ENCODE peak calls at places on chromosomes 4 and X, in five cellular contexts. I is fibroblast of villous mesenchyme, L is left cardiac atrium, H is HT-29, O is Right ventricle myocardium superior. K is an unnamed sample.

GRCh38 chrX:56785442-56785841 is 56.4 kb downstream of the NBDY start:
- DNase-seq in I (no peak), L (no peak), H (no peak), O (no peak), K (peak)

GRCh38 chr4:2269618-2270163 is 7.8 kb upstream of the MXD4 start:
- DNase-seq in I (no peak), L (peak), H (no peak), O (peak), K (no peak)

GRCh38 chrX:153642313-153642654 is 4.7 kb upstream of the DUSP9 start:
- DNase-seq in I (no peak), L (no peak), H (no peak), O (no peak), K (no peak)

GRCh38 chrX:44935640-44936039 is 62.7 kb downstream of the KDM6A start:
- DNase-seq in I (no peak), L (no peak), H (no peak), O (no peak), K (no peak)

GRCh38 chr4:76987153-76987562 is 37.6 kb downstream of the SEPTIN11 start:
- DNase-seq in I (peak), L (peak), H (no peak), O (peak), K (peak)

GRCh38 chr4:11488657-11489448 is 60.2 kb upstream of the HS3ST1 start:
- DNase-seq in I (no peak), L (no peak), H (peak), O (no peak), K (no peak)

GRCh38 chr4:42501624-42502401 is 104.5 kb downstream of the SHISA3 start:
- DNase-seq in I (peak), L (no peak), H (no peak), O (no peak), K (no peak)

GRCh38 chrX:53684415-53685192 is 1.9 kb downstream of the HUWE1 start:
- DNase-seq in I (no peak), L (no peak), H (peak), O (no peak), K (no peak)

GRCh38 chr4:52822583-52823477 is 39.3 kb upstream of the RASL11B start:
- DNase-seq in I (peak), L (no peak), H (no peak), O (no peak), K (no peak)

GRCh38 chr4:108126806-108127205 is 41.9 kb downstream of the LEF1 start:
- DNase-seq in I (no peak), L (no peak), H (no peak), O (no peak), K (no peak)

GRCh38 chrX:83934220-83934619 is 73.3 kb downstream of the CYLC1 start:
- DNase-seq in I (no peak), L (no peak), H (peak), O (no peak), K (no peak)

GRCh38 chrX:131841496-131842410 is 181.3 kb upstream of the STK26 start:
- DNase-seq in I (peak), L (peak), H (peak), O (no peak), K (no peak)

GRCh38 chr4:112516401-112517066 is 554 bp upstream of the NEUROG2 start:
- DNase-seq in I (no peak), L (no peak), H (no peak), O (peak), K (peak)

GRCh38 chrX:7067266-7067665 is 80.2 kb upstream of the STS start:
- DNase-seq in I (no peak), L (no peak), H (no peak), O (no peak), K (no peak)

GRCh38 chr4:81473086-81473396 is 1.3 kb upstream of the RASGEF1B start:
- DNase-seq in I (no peak), L (no peak), H (no peak), O (no peak), K (no peak)

GRCh38 chr4:98749206-98749605 is 90.8 kb upstream of the TSPAN5 start:
- DNase-seq in I (no peak), L (no peak), H (no peak), O (no peak), K (no peak)

GRCh38 chr4:38322709-38323108 is 341.3 kb upstream of the KLF3 start:
- DNase-seq in I (peak), L (peak), H (no peak), O (peak), K (no peak)

GRCh38 chr4:1380368-1381151 is 25.7 kb downstream of the NKX1-1 start:
- DNase-seq in I (no peak), L (peak), H (no peak), O (peak), K (no peak)

GRCh38 chr4:33323393-33323792 is 2603.2 kb downstream of the PCDH7 start:
- DNase-seq in I (no peak), L (no peak), H (no peak), O (no peak), K (no peak)

GRCh38 chrX:4830880-4831557 is 1117.6 kb upstream of the PRKX start:
- DNase-seq in I (no peak), L (no peak), H (peak), O (no peak), K (no peak)

GRCh38 chrX:17009856-17010650 is 63.6 kb downstream of the REPS2 start:
- DNase-seq in I (no peak), L (no peak), H (peak), O (no peak), K (no peak)

GRCh38 chrX:14356401-14356800 is 172.9 kb upstream of the GLRA2 start:
- DNase-seq in I (peak), L (no peak), H (no peak), O (no peak), K (no peak)

GRCh38 chr4:98446499-98447375 is 185.6 kb downstream of the RAP1GDS1 start:
- DNase-seq in I (peak), L (no peak), H (no peak), O (no peak), K (no peak)

GRCh38 chr4:70713453-70714026 is 8.2 kb upstream of the RUFY3 start:
- DNase-seq in I (no peak), L (no peak), H (no peak), O (no peak), K (no peak)

GRCh38 chr4:34281826-34282225 is 1962.5 kb downstream of the ARAP2 start:
- DNase-seq in I (no peak), L (no peak), H (no peak), O (no peak), K (no peak)

GRCh38 chrX:109974906-109975655 is 27.8 kb upstream of the TMEM164 start:
- DNase-seq in I (no peak), L (no peak), H (no peak), O (no peak), K (no peak)

GRCh38 chrX:153981771-153982533 is 9.4 kb downstream of the TMEM187 start:
- DNase-seq in I (peak), L (peak), H (no peak), O (peak), K (no peak)

GRCh38 chr4:143616771-143617170 is 83.7 kb downstream of the FREM3 start:
- DNase-seq in I (peak), L (no peak), H (no peak), O (no peak), K (no peak)

GRCh38 chr4:78059524-78059889 is 2.4 kb downstream of the FRAS1 start:
- DNase-seq in I (peak), L (peak), H (peak), O (peak), K (peak)

GRCh38 chr4:11719879-11720278 is 291.2 kb upstream of the HS3ST1 start:
- DNase-seq in I (no peak), L (no peak), H (no peak), O (peak), K (no peak)

GRCh38 chrX:121755541-121755940 is 708.1 kb downstream of the GLUD2 start:
- DNase-seq in I (peak), L (no peak), H (no peak), O (no peak), K (no peak)

GRCh38 chr4:148094149-148094548 is 348.1 kb downstream of the NR3C2 start:
- DNase-seq in I (no peak), L (no peak), H (no peak), O (no peak), K (no peak)

GRCh38 chr4:60034371-60034770 is 1165.8 kb upstream of the ADGRL3 start:
- DNase-seq in I (no peak), L (no peak), H (no peak), O (no peak), K (no peak)